ENCODE peak calls at places on chromosome 7, in four cellular contexts. G is COLO829, O is AG08395, U is BE2C. P is an unnamed sample.

GRCh38 chr7:141866974-141867373 is 25.7 kb upstream of the PRSS37 start:
- DNase-seq in G (no peak), O (no peak), U (no peak), P (no peak)

GRCh38 chr7:87220734-87221215 is 1.2 kb upstream of the TMEM243 start:
- DNase-seq in G (no peak), O (peak), U (no peak), P (peak)

GRCh38 chr7:47488969-47489342 is 93.0 kb downstream of the TNS3 start:
- DNase-seq in G (no peak), O (no peak), U (no peak), P (no peak)

GRCh38 chr7:45662540-45663166 is 88.5 kb downstream of the ADCY1 start:
- DNase-seq in G (no peak), O (no peak), U (no peak), P (no peak)

GRCh38 chr7:129041929-129042200 is 13.0 kb downstream of the TNPO3 start:
- DNase-seq in G (no peak), O (no peak), U (no peak), P (no peak)

GRCh38 chr7:88480901-88481300 is 174.2 kb upstream of the STEAP4 start:
- DNase-seq in G (no peak), O (no peak), U (no peak), P (peak)

GRCh38 chr7:96080021-96080420 is 241.9 kb downstream of the SLC25A13 start:
- DNase-seq in G (peak), O (no peak), U (no peak), P (no peak)

GRCh38 chr7:44867073-44867990 is 18.0 kb downstream of the PURB start:
- DNase-seq in G (peak), O (peak), U (peak), P (no peak)

GRCh38 chr7:98399903-98400537 is 870 bp downstream of the BAIAP2L1 start:
- DNase-seq in G (no peak), O (no peak), U (no peak), P (no peak)

GRCh38 chr7:375491-375821 is 85.5 kb downstream of the FOXL3 start:
- DNase-seq in G (no peak), O (no peak), U (no peak), P (no peak)

GRCh38 chr7:108103566-108104298 is 26.4 kb downstream of the LAMB4 start:
- DNase-seq in G (no peak), O (no peak), U (no peak), P (no peak)

GRCh38 chr7:116353614-116354013 is 143.3 kb downstream of the TES start:
- DNase-seq in G (no peak), O (no peak), U (no peak), P (no peak)

GRCh38 chr7:128705891-128706333 is 33.2 kb upstream of the CALU start:
- DNase-seq in G (peak), O (peak), U (no peak), P (no peak)

GRCh38 chr7:51148216-51148615 is 168.4 kb downstream of the COBL start:
- DNase-seq in G (no peak), O (no peak), U (no peak), P (no peak)

GRCh38 chr7:86320886-86321285 is 322.8 kb upstream of the GRM3 start:
- DNase-seq in G (no peak), O (no peak), U (no peak), P (no peak)

GRCh38 chr7:43871064-43871463 is 1.7 kb upstream of the MRPS24 start:
- DNase-seq in G (no peak), O (no peak), U (no peak), P (no peak)

GRCh38 chr7:68619476-68619875 is 978.8 kb upstream of the AUTS2 start:
- DNase-seq in G (peak), O (no peak), U (no peak), P (no peak)

GRCh38 chr7:38902443-38902842 is 6.5 kb downstream of the VPS41 start:
- DNase-seq in G (no peak), O (no peak), U (no peak), P (no peak)